ENCODE peak calls at places on chromosomes 6 and 20, in nine cellular contexts. U is OCI-LY7, M is esophagus squamous epithelium, V is GM23338, P is GM12878, J is adrenal gland, Z is IMR-90, G is pancreas, E is cardiac muscle cell. L is an unnamed sample. For H3K4me1, the result is how much of the 10 kb centered on the place peaks cover.

GRCh38 chr6:31736768-31737314 is 511 bp upstream of the CLIC1 start:
- DNase-seq in Z (no peak), M (no peak), J (no peak), E (no peak), G (no peak), P (no peak), U (no peak), V (no peak), L (peak)

GRCh38 chr6:24899647-24900325 is 36.0 kb downstream of the RIPOR2 start:
- DNase-seq in G (no peak), J (no peak), V (no peak), U (no peak), M (no peak), P (no peak), E (peak), Z (no peak), L (no peak)

GRCh38 chr6:4460595-4461475 is 315.4 kb upstream of the CDYL start:
- DNase-seq in V (no peak), G (no peak), U (no peak), J (peak), Z (peak), P (no peak), M (no peak), E (peak), L (no peak)

GRCh38 chr6:31068738-31069340 is 43.5 kb downstream of the C6orf15 start:
- DNase-seq in G (peak), J (peak), U (peak), V (peak), M (peak), Z (peak), P (no peak), E (peak), L (peak)

GRCh38 chr6:113050010-113050893 is 703.1 kb downstream of the RFPL4B start:
- DNase-seq in V (peak), J (no peak), P (no peak), E (peak), M (no peak), Z (peak), G (no peak), U (no peak), L (no peak)

GRCh38 chr6:44072959-44073611 is 54.2 kb downstream of the MRPL14 start:
- DNase-seq in J (peak), Z (peak), V (peak), G (peak), E (peak), P (no peak), U (peak), M (no peak), L (peak)

GRCh38 chr20:50385733-50386640 is 124.2 kb upstream of the PTPN1 start:
- DNase-seq in V (no peak), E (no peak), Z (peak), U (no peak), P (no peak), J (no peak), M (no peak), G (no peak), L (no peak)

GRCh38 chr6:9927271-9927670 is 487.6 kb downstream of the TFAP2A start:
- DNase-seq in V (no peak), Z (no peak), M (no peak), P (no peak), G (no peak), E (no peak), U (no peak), J (no peak), L (no peak)

GRCh38 chr6:151763938-151764680 is 43.4 kb upstream of the ESR1 start:
- DNase-seq in J (peak), Z (peak), G (peak), U (peak), M (no peak), P (no peak), E (peak), V (peak), L (peak)

GRCh38 chr6:136549359-136550044 is 720 bp downstream of the MAP7 start:
- DNase-seq in U (no peak), Z (no peak), V (peak), M (no peak), J (peak), G (peak), P (no peak), E (no peak), L (peak)

GRCh38 chr20:54172856-54173652 is 732 bp downstream of the CYP24A1 start:
- DNase-seq in P (no peak), M (no peak), E (peak), Z (no peak), G (no peak), V (peak), U (no peak), J (no peak), L (no peak)

GRCh38 chr20:13277663-13278295 is 56.7 kb downstream of the ISM1 start:
- DNase-seq in U (no peak), V (no peak), J (no peak), M (no peak), Z (no peak), E (no peak), G (no peak), P (no peak), L (no peak)

GRCh38 chr20:58870293-58871014 is 17.9 kb downstream of the GNAS start:
- DNase-seq in Z (peak), J (peak), E (peak), V (peak), U (peak), G (peak), M (no peak), P (no peak), L (peak)

DNA sequence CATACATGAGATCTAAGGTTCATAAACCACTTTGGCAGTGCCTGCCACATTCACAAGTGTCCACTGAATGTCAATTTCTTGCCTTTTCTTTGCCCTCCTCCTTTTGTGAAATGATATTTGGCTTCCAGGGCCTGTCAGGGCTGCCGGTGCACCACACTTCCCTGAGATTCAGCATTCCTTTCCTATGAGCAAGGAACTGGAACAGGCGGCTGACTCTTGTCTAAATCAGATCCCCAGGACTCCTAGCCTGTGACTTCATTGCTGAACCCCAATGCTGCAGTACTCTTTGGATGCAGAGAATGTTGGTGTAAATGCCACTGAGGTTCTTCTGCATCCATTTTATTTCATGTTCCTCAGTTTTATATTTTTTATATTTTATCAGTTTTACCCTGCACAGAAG is 172.2 kb downstream of the ARID1B start:
- DNase-seq in E (peak), M (no peak), V (no peak), U (no peak), J (no peak), G (no peak), P (no peak), Z (peak), L (no peak)
- H3K4me1 ChIP-seq in E (under half), M (under half), V (half or more), U (under half), J (under half), G (under half), P (under half), Z (under half), L (under half)

DNA sequence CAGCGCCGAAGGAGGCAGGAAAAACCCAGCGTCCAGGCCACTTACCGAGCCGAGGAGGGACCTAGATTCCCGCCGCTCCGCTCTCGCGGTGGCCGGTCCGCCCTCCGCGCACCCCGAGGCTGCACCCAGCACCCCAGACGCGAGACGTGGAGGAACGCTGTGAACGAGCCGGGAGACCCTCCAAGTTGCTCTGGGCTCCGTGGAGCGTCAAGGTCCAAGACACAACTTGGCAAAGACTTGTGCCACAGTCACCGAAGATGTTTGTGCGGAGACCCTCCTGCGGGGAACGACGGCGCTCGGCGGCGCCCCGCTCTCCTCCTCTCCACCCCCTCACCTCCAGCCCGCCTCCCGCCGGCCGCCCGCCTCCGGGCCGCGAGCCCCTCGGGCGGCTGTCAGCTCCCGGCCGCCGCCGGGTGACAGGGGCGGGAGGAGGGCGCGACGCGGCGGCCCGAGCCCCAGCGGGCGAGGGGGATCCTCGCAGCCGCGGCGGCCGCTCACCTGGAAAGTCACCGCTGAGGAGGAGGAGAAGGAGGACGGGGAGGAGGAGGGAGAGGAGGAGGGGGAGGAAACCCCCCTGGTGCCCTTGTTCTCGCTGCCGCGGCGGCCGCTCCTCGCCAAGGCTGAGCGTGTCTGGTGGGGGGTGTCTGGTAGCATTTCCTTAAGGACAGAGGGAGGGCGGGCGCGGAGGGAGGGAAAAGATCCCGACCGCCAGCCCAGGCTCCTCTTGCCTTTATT is 637 bp upstream of the HIVEP2 start:
- DNase-seq in J (peak), V (peak), M (no peak), P (no peak), E (no peak), Z (no peak), G (peak), U (peak), L (peak)
- H3K4me1 ChIP-seq in J (under half), V (under half), M (under half), P (under half), E (under half), Z (under half), G (under half), U (under half), L (under half)

DNA sequence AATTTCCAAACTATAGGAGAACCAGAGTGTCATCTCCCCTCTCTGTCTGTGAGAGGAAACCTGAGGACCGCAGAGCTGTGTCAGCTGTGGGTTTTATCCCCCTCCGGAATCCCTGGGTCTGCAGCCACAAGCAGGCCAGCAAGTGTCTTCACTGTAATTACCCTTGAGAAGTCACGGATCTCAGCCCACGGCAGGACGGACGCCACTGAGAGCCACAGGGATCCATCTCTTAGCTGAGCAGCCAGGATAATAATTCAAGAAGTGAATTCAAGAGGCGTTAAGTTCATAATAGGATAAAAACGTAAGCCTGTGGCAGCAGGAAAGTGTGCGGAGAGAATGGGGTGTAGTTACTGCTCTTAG is 37.0 kb downstream of the DLL1 start:
- DNase-seq in Z (no peak), P (no peak), U (no peak), M (no peak), E (no peak), J (no peak), G (no peak), V (no peak), L (no peak)
- H3K4me1 ChIP-seq in Z (under half), P (under half), U (under half), M (under half), E (under half), J (under half), G (under half), V (under half), L (under half)

GRCh38 chr6:22466665-22467064 is 102.7 kb upstream of the HDGFL1 start:
- DNase-seq in G (no peak), J (no peak), V (peak), M (no peak), P (no peak), Z (no peak), U (no peak), E (no peak), L (no peak)

GRCh38 chr6:22467645-22468044 is 101.7 kb upstream of the HDGFL1 start:
- DNase-seq in M (no peak), Z (no peak), E (no peak), V (no peak), P (no peak), J (no peak), U (no peak), G (peak), L (no peak)

GRCh38 chr6:22471369-22471690 is 98.0 kb upstream of the HDGFL1 start:
- DNase-seq in Z (no peak), E (no peak), G (no peak), U (no peak), J (no peak), M (no peak), P (no peak), V (no peak), L (no peak)

GRCh38 chr6:22470454-22471368 is 98.7 kb upstream of the HDGFL1 start:
- DNase-seq in U (no peak), J (peak), P (peak), Z (peak), M (no peak), E (peak), V (peak), G (peak), L (peak)

GRCh38 chr6:22468566-22468965 is 100.8 kb upstream of the HDGFL1 start:
- DNase-seq in G (no peak), M (no peak), J (no peak), Z (peak), V (no peak), P (no peak), U (no peak), E (no peak), L (no peak)
- H3K4me1 ChIP-seq in G (under half), M (under half), J (under half), Z (under half), V (under half), P (under half), U (under half), E (under half), L (under half)

L was measured in Caco-2.